ENCODE peak calls at places on chromosomes 1 and 21, in eight cellular contexts. A, M, N, T, Y, P, S and C are unnamed samples.

GRCh38 chr1:21783679-21784603 is 992 bp upstream of the USP48 start:
- DNase-seq in A (no peak), M (peak; percentile 47), N (no peak), T (no peak), Y (no peak), P (no peak), S (peak; percentile 97), C (no peak)

GRCh38 chr21:37509802-37510393 is 143.3 kb downstream of the DYRK1A start:
- DNase-seq in A (no peak), M (peak; percentile 35), N (no peak), T (no peak), Y (no peak), P (no peak), S (no peak), C (no peak)

GRCh38 chr1:116908821-116909510 is 750 bp upstream of the PTGFRN start:
- DNase-seq in A (no peak), M (no peak), N (no peak), T (no peak), Y (no peak), P (no peak), S (no peak), C (no peak)

GRCh38 chr21:42677339-42678117 is 24.1 kb downstream of the PDE9A start:
- DNase-seq in A (no peak), M (peak; percentile 74), N (no peak), T (peak; percentile 73), Y (no peak), P (no peak), S (no peak), C (no peak)

GRCh38 chr1:186541003-186541402 is 80.1 kb upstream of the PDC start:
- DNase-seq in A (no peak), M (no peak), N (no peak), T (no peak), Y (no peak), P (no peak), S (no peak), C (no peak)

GRCh38 chr21:32131960-32132359 is 146.9 kb downstream of the MIS18A start:
- DNase-seq in A (peak; percentile 5), M (no peak), N (no peak), T (peak; percentile 56), Y (no peak), P (no peak), S (no peak), C (no peak)

GRCh38 chr1:7594002-7594713 is 176.9 kb upstream of the VAMP3 start:
- DNase-seq in A (no peak), M (no peak), N (no peak), T (no peak), Y (no peak), P (no peak), S (no peak), C (no peak)

GRCh38 chr1:62746086-62746808 is 37.7 kb upstream of the ATG4C start:
- DNase-seq in A (peak; percentile 50), M (no peak), N (no peak), T (peak; percentile 58), Y (no peak), P (peak; percentile 66), S (peak; percentile 57), C (peak; percentile 64)

GRCh38 chr1:168288311-168289052 is 7.8 kb downstream of the TBX19 start:
- DNase-seq in A (no peak), M (peak; percentile 38), N (no peak), T (peak; percentile 44), Y (no peak), P (no peak), S (no peak), C (no peak)

GRCh38 chr1:152880907-152881306 is 2.8 kb downstream of the SMCP start:
- DNase-seq in A (no peak), M (no peak), N (no peak), T (no peak), Y (no peak), P (no peak), S (no peak), C (no peak)

GRCh38 chr1:158992787-158993312 is 16.9 kb upstream of the IFI16 start:
- DNase-seq in A (no peak), M (no peak), N (no peak), T (no peak), Y (no peak), P (no peak), S (no peak), C (no peak)

GRCh38 chr1:186146971-186147370 is 228.1 kb downstream of the TPR start:
- DNase-seq in A (no peak), M (no peak), N (no peak), T (no peak), Y (no peak), P (no peak), S (no peak), C (no peak)

GRCh38 chr1:27554777-27555699 is 48.9 kb downstream of the AHDC1 start:
- DNase-seq in A (no peak), M (no peak), N (no peak), T (no peak), Y (no peak), P (no peak), S (no peak), C (no peak)

GRCh38 chr1:235074335-235075120 is 54.1 kb downstream of the TOMM20 start:
- DNase-seq in A (no peak), M (no peak), N (no peak), T (peak; percentile 86), Y (no peak), P (peak; percentile 60), S (no peak), C (peak; percentile 96)

GRCh38 chr1:180451504-180451903 is 50.9 kb downstream of the ACBD6 start:
- DNase-seq in A (no peak), M (no peak), N (no peak), T (no peak), Y (no peak), P (no peak), S (no peak), C (no peak)

GRCh38 chr1:201476670-201477344 is 7.8 kb upstream of the PHLDA3 start:
- DNase-seq in A (peak; percentile 68), M (no peak), N (no peak), T (peak; percentile 98), Y (no peak), P (no peak), S (peak; percentile 40), C (no peak)

GRCh38 chr1:118927421-118927820 is 60.7 kb downstream of the TBX15 start:
- DNase-seq in A (no peak), M (no peak), N (no peak), T (no peak), Y (no peak), P (no peak), S (no peak), C (no peak)

GRCh38 chr1:33256335-33256700 is at the start of gene ZNF362:
- DNase-seq in A (peak; percentile 56), M (no peak), N (peak; percentile 31), T (peak; percentile 54), Y (peak; percentile 54), P (no peak), S (peak; percentile 55), C (peak; percentile 55)

GRCh38 chr21:44931501-44932365 is 8.1 kb upstream of the SLX9 start:
- DNase-seq in A (no peak), M (no peak), N (no peak), T (no peak), Y (no peak), P (no peak), S (peak; percentile 18), C (no peak)

GRCh38 chr21:46092026-46092764 is 5.7 kb upstream of the COL6A2 start:
- DNase-seq in A (no peak), M (peak; percentile 77), N (no peak), T (no peak), Y (no peak), P (no peak), S (no peak), C (no peak)

GRCh38 chr1:165174485-165174884 is 182.0 kb downstream of the LMX1A start:
- DNase-seq in A (no peak), M (no peak), N (no peak), T (no peak), Y (no peak), P (no peak), S (no peak), C (no peak)

GRCh38 chr1:37752213-37752582 is 12.7 kb downstream of the EPHA10 start:
- DNase-seq in A (no peak), M (no peak), N (no peak), T (no peak), Y (no peak), P (no peak), S (no peak), C (no peak)

GRCh38 chr1:230074762-230075161 is 7.7 kb downstream of the GALNT2 start:
- DNase-seq in A (no peak), M (no peak), N (no peak), T (no peak), Y (no peak), P (no peak), S (no peak), C (no peak)

GRCh38 chr1:3787347-3787710 is 9.0 kb downstream of the LRRC47 start:
- DNase-seq in A (no peak), M (no peak), N (no peak), T (no peak), Y (no peak), P (no peak), S (no peak), C (no peak)

GRCh38 chr1:205028954-205029353 is 14.1 kb upstream of the CNTN2 start:
- DNase-seq in A (no peak), M (no peak), N (no peak), T (no peak), Y (no peak), P (no peak), S (no peak), C (no peak)

GRCh38 chr1:184507604-184508289 is 120.9 kb downstream of the C1orf21 start:
- DNase-seq in A (no peak), M (no peak), N (no peak), T (no peak), Y (no peak), P (no peak), S (no peak), C (peak; percentile 76)

GRCh38 chr1:218431476-218431875 is 86.3 kb downstream of the TGFB2 start:
- DNase-seq in A (no peak), M (no peak), N (no peak), T (no peak), Y (no peak), P (no peak), S (no peak), C (no peak)